ENCODE peak calls at places on chromosome 12, in five cellular contexts. R is GM04504; Y is activated CD8-positive, alpha-beta memory T cell treated with anti-CD3 and anti-CD28 coated beads for 1 hour; A is fibroblast of pulmonary artery; F is activated naive CD8-positive, alpha-beta T cell treated with anti-CD3 and anti-CD28 coated beads, Interleukin-2, amount 50 U/mL, for 16 hours. X is an unnamed sample.

GRCh38 chr12:130778776-130779175 is 60.3 kb downstream of the STX2 start:
- DNase-seq in A (no peak), F (no peak), Y (no peak), R (no peak), X (no peak)

GRCh38 chr12:117571321-117571720 is 209.9 kb upstream of the NOS1 start:
- DNase-seq in Y (no peak), F (no peak), R (no peak), A (no peak), X (no peak)

GRCh38 chr12:5565933-5566632 is 134.2 kb downstream of the NTF3 start:
- DNase-seq in Y (no peak), R (peak), F (no peak), A (no peak), X (no peak)

GRCh38 chr12:46266382-46266791 is 2.5 kb downstream of the SLC38A1 start:
- DNase-seq in Y (peak), R (no peak), A (peak), F (peak), X (no peak)

GRCh38 chr12:124940393-124941169 is 26.1 kb upstream of the UBC start:
- DNase-seq in Y (peak), R (peak), A (peak), F (peak), X (no peak)

GRCh38 chr12:51863921-51864700 is 15.6 kb upstream of the FIGNL2 start:
- DNase-seq in F (no peak), R (no peak), Y (no peak), A (no peak), X (no peak)

GRCh38 chr12:104435765-104436164 is 21.0 kb upstream of the CHST11 start:
- DNase-seq in F (no peak), Y (no peak), A (no peak), R (no peak), X (no peak)

GRCh38 chr12:101200824-101201223 is 9.2 kb downstream of the SLC5A8 start:
- DNase-seq in Y (no peak), A (no peak), R (no peak), F (no peak), X (no peak)

GRCh38 chr12:22625671-22626251 is 790 bp downstream of the ETNK1 start:
- DNase-seq in A (peak), F (no peak), R (no peak), Y (no peak), X (no peak)

GRCh38 chr12:19886805-19887105 is 447.5 kb downstream of the AEBP2 start:
- DNase-seq in R (no peak), Y (no peak), A (no peak), F (no peak), X (no peak)

GRCh38 chr12:61282790-61283575 is 977.2 kb upstream of the USP15 start:
- DNase-seq in F (no peak), R (no peak), A (no peak), Y (no peak), X (no peak)

GRCh38 chr12:106192659-106193403 is 54.1 kb upstream of the NUAK1 start:
- DNase-seq in Y (no peak), A (no peak), R (no peak), F (no peak), X (no peak)

GRCh38 chr12:115553622-115554021 is 723.9 kb downstream of the MED13L start:
- DNase-seq in Y (no peak), A (no peak), R (no peak), F (no peak), X (no peak)

GRCh38 chr12:79451988-79452387 is 238.8 kb downstream of the PAWR start:
- DNase-seq in R (peak), F (no peak), A (peak), Y (no peak), X (no peak)

GRCh38 chr12:38392584-38393144 is 76.1 kb downstream of the ALG10B start:
- DNase-seq in A (peak), R (no peak), F (no peak), Y (no peak), X (no peak)

GRCh38 chr12:31494455-31494854 is 96.5 kb downstream of the DENND5B start:
- DNase-seq in R (no peak), Y (no peak), F (no peak), A (no peak), X (no peak)

GRCh38 chr12:7787574-7788315 is 1.5 kb upstream of the NANOG start:
- DNase-seq in F (no peak), A (peak), R (no peak), Y (no peak), X (no peak)

GRCh38 chr12:14416658-14417057 is 51.2 kb downstream of the ATF7IP start:
- DNase-seq in R (no peak), F (no peak), A (peak), Y (no peak), X (no peak)

GRCh38 chr12:106157802-106158201 is 19.0 kb upstream of the NUAK1 start:
- DNase-seq in Y (no peak), F (no peak), A (no peak), R (no peak), X (no peak)

GRCh38 chr12:117853600-117853999 is 115.2 kb downstream of the KSR2 start:
- DNase-seq in Y (no peak), R (no peak), F (no peak), A (no peak), X (no peak)

GRCh38 chr12:56957229-56958052 is at the start of gene RDH16:
- DNase-seq in Y (no peak), R (no peak), A (no peak), F (no peak), X (no peak)

GRCh38 chr12:28460420-28461130 is 270.3 kb downstream of the CCDC91 start:
- DNase-seq in A (no peak), Y (no peak), F (no peak), R (no peak), X (no peak)

GRCh38 chr12:25328082-25328712 is 77.5 kb upstream of the KRAS start:
- DNase-seq in A (peak), F (no peak), Y (no peak), R (no peak), X (no peak)

GRCh38 chr12:5614206-5614605 is 182.3 kb downstream of the NTF3 start:
- DNase-seq in F (no peak), Y (no peak), R (no peak), A (no peak), X (no peak)

GRCh38 chr12:80702889-80703605 is 4.4 kb upstream of the MYF6 start:
- DNase-seq in A (peak), F (no peak), R (peak), Y (no peak), X (no peak)

GRCh38 chr12:67826148-67826547 is 163.1 kb upstream of the IFNG-AS1 start:
- DNase-seq in R (no peak), A (no peak), F (no peak), Y (no peak), X (no peak)

GRCh38 chr12:114812858-114813761 is 129.1 kb upstream of the TBX3 start:
- DNase-seq in Y (no peak), R (no peak), A (peak), F (no peak), X (no peak)